ENCODE peak calls at places on chromosome 19, in seven cellular contexts. A is foreskin keratinocyte; G is activated CD4-positive, alpha-beta T cell treated with anti-CD3 and anti-CD28 coated beads for 36 hours; K is central memory CD8-positive, alpha-beta T cell; N is NCI-H1694 treated with DMSO at 0.1 percent for 48 hours; H is stimulated activated CD4-positive, alpha-beta T cell treated with anti-CD3 and anti-CD28 coated beads, Interleukin-4, amount 100 ng/mL, for 1 hour; E is stimulated activated CD8-positive, alpha-beta memory T cell treated with anti-CD3 and anti-CD28 coated beads, Interleukin-7, amount 100 ng/mL, for 24 hours. C is an unnamed sample.

GRCh38 chr19:54232552-54232934 is 9.7 kb upstream of the LILRB3 start:
- DNase-seq in A (no peak), G (no peak), K (no peak), H (no peak), E (no peak), N (no peak), C (no peak)

GRCh38 chr19:13153627-13154240 is 3.5 kb downstream of the IER2 start:
- DNase-seq in H (peak), K (no peak), N (no peak), A (no peak), G (peak), E (no peak), C (no peak)

GRCh38 chr19:54248016-54248601 is 5.5 kb upstream of the LILRA6 start:
- DNase-seq in H (peak), A (no peak), E (peak), N (no peak), K (no peak), G (peak), C (no peak)

GRCh38 chr19:33250500-33250899 is 24.9 kb upstream of the SLC7A10 start:
- DNase-seq in A (no peak), E (no peak), H (no peak), K (no peak), G (no peak), N (no peak), C (no peak)

GRCh38 chr19:17097593-17098126 is 22.1 kb downstream of the MYO9B start:
- DNase-seq in G (no peak), A (no peak), K (no peak), E (no peak), H (no peak), N (no peak), C (no peak)

GRCh38 chr19:5539431-5539833 is 28.3 kb downstream of the TINCR start:
- DNase-seq in K (no peak), H (no peak), G (no peak), E (no peak), A (no peak), N (no peak), C (no peak)

GRCh38 chr19:7216373-7216902 is 77.8 kb downstream of the INSR start:
- DNase-seq in E (no peak), A (no peak), N (no peak), H (peak), G (peak), K (no peak), C (no peak)

GRCh38 chr19:29941828-29942403 is at the start of gene URI1:
- DNase-seq in H (peak), N (peak), G (peak), A (peak), K (peak), E (peak), C (peak)

GRCh38 chr19:6527893-6528543 is 2.8 kb upstream of the TNFSF9 start:
- DNase-seq in N (no peak), K (no peak), G (no peak), E (no peak), H (no peak), A (no peak), C (peak)